ENCODE peak calls at places on chromosomes 7 and 10, in eight cellular contexts. G is nephron progenitor cell; R is endothelial cell; X is fibroblast of mammary gland; O is A673; Z is CD8-positive, alpha-beta T cell; E is tibial artery; M is body of pancreas. S is an unnamed sample.

GRCh38 chr10:73060738-73061635 is 35.7 kb downstream of the P4HA1 start:
- DNase-seq in R (no peak), E (no peak), Z (no peak), M (no peak), X (peak), G (no peak), O (peak), S (no peak)

GRCh38 chr10:29740981-29741545 is 106.3 kb upstream of the SVIL start:
- DNase-seq in Z (no peak), O (no peak), G (no peak), R (no peak), E (no peak), X (no peak), M (no peak), S (no peak)

GRCh38 chr10:108375691-108376090 is 1211.2 kb upstream of the SORCS1 start:
- DNase-seq in O (no peak), G (no peak), E (no peak), M (no peak), Z (no peak), X (peak), R (no peak), S (no peak)

GRCh38 chr7:90655566-90655965 is 59.4 kb downstream of the CDK14 start:
- DNase-seq in Z (no peak), X (peak), O (peak), R (no peak), G (no peak), M (no peak), E (no peak), S (no peak)

GRCh38 chr10:131786756-131787605 is 113.8 kb upstream of the PPP2R2D start:
- DNase-seq in G (peak), R (peak), E (peak), Z (peak), X (peak), O (peak), M (peak), S (no peak)

GRCh38 chr10:31186225-31187010 is 132.6 kb upstream of the ZEB1 start:
- DNase-seq in R (peak), Z (no peak), O (no peak), E (no peak), M (no peak), G (no peak), X (no peak), S (no peak)

GRCh38 chr7:97016392-97017196 is 8.0 kb downstream of the DLX5 start:
- DNase-seq in G (peak), R (no peak), Z (no peak), M (no peak), O (peak), E (no peak), X (no peak), S (no peak)

GRCh38 chr7:137652721-137653120 is 194.1 kb downstream of the DGKI start:
- DNase-seq in G (no peak), O (no peak), E (no peak), Z (no peak), X (peak), M (no peak), R (no peak), S (no peak)

GRCh38 chr7:27277628-27278027 is 35.0 kb downstream of the EVX1 start:
- DNase-seq in O (no peak), G (no peak), M (peak), R (no peak), Z (no peak), E (no peak), X (peak), S (no peak)

GRCh38 chr7:116258734-116259133 is 48.4 kb downstream of the TES start:
- DNase-seq in O (peak), X (peak), M (peak), Z (no peak), R (peak), G (peak), E (no peak), S (no peak)

GRCh38 chr7:28112467-28112866 is 68.1 kb downstream of the JAZF1 start:
- DNase-seq in O (no peak), R (no peak), Z (no peak), M (no peak), E (no peak), G (no peak), X (no peak), S (no peak)

GRCh38 chr7:47678641-47679380 is 96.9 kb upstream of the TNS3 start:
- DNase-seq in X (no peak), Z (no peak), R (no peak), G (no peak), M (no peak), O (no peak), E (no peak), S (no peak)

GRCh38 chr10:48465860-48466521 is 138.9 kb downstream of the ARHGAP22 start:
- DNase-seq in M (peak), Z (no peak), E (no peak), G (no peak), X (no peak), O (no peak), R (no peak), S (peak)

GRCh38 chr10:89475137-89475536 is 60.3 kb downstream of the SLC16A12 start:
- DNase-seq in O (no peak), M (no peak), G (no peak), Z (no peak), E (no peak), X (no peak), R (no peak), S (no peak)

GRCh38 chr7:95180-95862 is 97.0 kb upstream of the FAM20C start:
- DNase-seq in O (no peak), E (no peak), G (no peak), M (no peak), R (no peak), Z (no peak), X (peak), S (no peak)

GRCh38 chr7:23490357-23491131 is 20.3 kb upstream of the IGF2BP3 start:
- DNase-seq in G (no peak), O (peak), M (peak), R (peak), X (no peak), E (peak), Z (peak), S (peak)

GRCh38 chr10:42149027-42149700 is 489.2 kb downstream of the ZNF33B start:
- DNase-seq in G (no peak), X (peak), M (no peak), Z (no peak), R (no peak), E (peak), O (no peak), S (no peak)

GRCh38 chr10:26437637-26438461 is at the start of gene APBB1IP:
- DNase-seq in M (peak), X (peak), G (peak), Z (peak), R (peak), O (no peak), E (peak), S (peak)

GRCh38 chr10:101061814-101062230 is at the start of gene KAZALD1:
- DNase-seq in E (no peak), O (no peak), R (no peak), Z (no peak), M (no peak), X (no peak), G (peak), S (no peak)

GRCh38 chr10:101060951-101061813 is 607 bp upstream of the KAZALD1 start:
- DNase-seq in M (peak), R (peak), E (peak), X (peak), O (peak), Z (peak), G (peak), S (peak)

GRCh38 chr10:101063162-101063525 is 1.4 kb downstream of the KAZALD1 start:
- DNase-seq in G (no peak), E (peak), M (no peak), O (peak), Z (no peak), X (no peak), R (peak), S (no peak)

GRCh38 chr10:101063548-101064414 is 2.0 kb downstream of the KAZALD1 start:
- DNase-seq in G (no peak), R (peak), E (no peak), Z (no peak), M (no peak), O (peak), X (no peak), S (no peak)

DNA sequence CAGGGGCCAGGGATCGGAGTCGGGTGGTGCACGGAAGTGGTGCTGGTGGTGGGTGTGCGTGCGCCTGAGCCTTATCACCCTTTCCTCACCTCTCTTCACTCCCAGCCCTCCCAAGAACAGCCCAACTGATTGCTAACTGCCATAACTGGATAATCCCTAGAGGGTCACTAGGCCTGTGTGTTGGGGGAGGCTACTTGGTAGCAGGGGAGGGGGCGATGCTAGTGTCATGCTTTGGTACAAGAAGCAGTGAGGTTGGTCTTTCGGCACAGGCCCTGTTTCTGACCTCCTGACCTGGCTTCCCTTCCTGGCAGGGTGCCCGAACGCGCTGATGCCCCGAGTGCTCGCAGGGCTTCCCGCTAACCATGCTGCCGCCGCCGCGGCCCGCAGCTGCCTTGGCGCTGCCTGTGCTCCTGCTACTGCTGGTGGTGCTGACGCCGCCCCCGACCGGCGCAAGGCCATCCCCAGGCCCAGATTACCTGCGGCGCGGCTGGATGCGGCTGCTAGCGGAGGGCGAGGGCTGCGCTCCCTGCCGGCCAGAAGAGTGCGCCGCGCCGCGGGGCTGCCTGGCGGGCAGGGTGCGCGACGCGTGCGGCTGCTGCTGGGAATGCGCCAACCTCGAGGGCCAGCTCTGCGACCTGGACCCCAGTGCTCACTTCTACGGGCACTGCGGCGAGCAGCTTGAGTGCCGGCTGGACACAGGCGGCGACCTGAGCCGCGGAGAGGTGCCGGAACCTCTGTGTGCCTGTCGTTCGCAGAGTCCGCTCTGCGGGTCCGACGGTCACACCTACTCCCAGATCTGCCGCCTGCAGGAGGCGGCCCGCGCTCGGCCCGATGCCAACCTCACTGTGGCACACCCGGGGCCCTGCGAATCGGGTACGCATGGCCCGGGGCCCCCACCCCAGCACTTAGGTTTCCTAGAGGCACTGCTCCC is 707 bp downstream of the KAZALD1 start:
- DNase-seq in E (peak), Z (peak), O (peak), M (peak), G (peak), X (peak), R (peak), S (peak)
- TF ChIP-seq CTCF in E (peak), Z (peak), O (peak), M (peak), G (peak), X (no peak), R (peak), S (no peak)

GRCh38 chr7:17878621-17879020 is 61.7 kb downstream of the SNX13 start:
- DNase-seq in G (no peak), X (no peak), M (no peak), R (no peak), E (no peak), O (no peak), Z (no peak), S (no peak)
- TF ChIP-seq CTCF in G (no peak), X (no peak), M (no peak), R (no peak), E (no peak), O (no peak), Z (no peak), S (no peak)

DNA sequence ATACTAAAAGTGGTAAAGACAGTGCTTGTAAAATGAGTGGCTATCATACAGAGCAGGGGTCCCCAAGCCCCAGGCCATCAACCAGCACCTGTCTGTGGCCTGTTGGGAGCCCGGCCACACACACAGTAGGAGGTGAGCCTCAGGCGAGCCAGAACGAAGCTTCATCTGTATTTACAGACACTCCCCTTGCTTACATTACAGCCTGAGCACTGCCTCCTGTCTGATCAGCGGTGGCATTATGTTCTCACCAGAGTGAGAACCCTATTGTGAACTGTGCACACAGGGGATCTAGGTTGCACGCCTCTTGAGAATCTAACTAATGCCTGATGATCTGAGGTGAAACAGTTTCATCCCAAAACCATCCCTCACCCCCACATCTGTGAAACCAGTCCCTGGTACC is 58.7 kb downstream of the ITGA8 start:
- DNase-seq in G (no peak), E (no peak), M (no peak), R (no peak), O (peak), X (no peak), Z (no peak), S (no peak)
- TF ChIP-seq CTCF in G (no peak), E (no peak), M (no peak), R (no peak), O (peak), X (peak), Z (no peak), S (no peak)

DNA sequence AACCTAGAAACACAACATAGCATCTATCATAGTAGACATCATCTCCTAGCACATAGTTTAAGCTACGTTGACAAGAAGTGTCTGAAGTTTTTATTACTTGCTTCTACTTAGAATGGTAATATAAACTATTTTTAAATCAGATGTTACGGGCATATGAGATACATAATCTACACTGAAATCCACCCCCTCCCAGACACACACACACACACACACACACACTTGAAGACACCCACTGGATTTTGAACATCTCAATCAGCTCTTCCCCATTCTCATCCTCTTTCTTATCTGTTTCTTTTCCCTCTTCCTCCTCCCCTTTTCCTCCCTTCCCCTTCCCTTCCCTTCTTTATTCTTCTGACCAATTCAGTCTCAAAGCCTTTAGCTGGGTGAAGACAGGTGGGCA is 175.9 kb downstream of the PAXIP1 start:
- DNase-seq in O (no peak), R (no peak), E (no peak), G (no peak), M (no peak), X (no peak), Z (no peak), S (no peak)
- TF ChIP-seq CTCF in O (no peak), R (no peak), E (no peak), G (no peak), M (no peak), X (no peak), Z (no peak), S (no peak)

GRCh38 chr10:86611386-86611785 is 43.0 kb upstream of the OPN4 start:
- DNase-seq in X (no peak), O (no peak), M (no peak), Z (no peak), R (no peak), E (no peak), G (no peak), S (no peak)
- TF ChIP-seq CTCF in X (no peak), O (no peak), M (no peak), Z (no peak), R (no peak), E (no peak), G (no peak), S (no peak)

GRCh38 chr10:69881202-69881601 is 79.5 kb downstream of the COL13A1 start:
- DNase-seq in X (no peak), E (no peak), R (no peak), Z (no peak), G (no peak), M (no peak), O (no peak), S (no peak)

GRCh38 chr10:69885379-69886156 is 83.9 kb downstream of the COL13A1 start:
- DNase-seq in G (no peak), M (no peak), Z (no peak), R (no peak), O (no peak), X (no peak), E (no peak), S (no peak)

GRCh38 chr10:69883680-69884375 is 82.1 kb downstream of the COL13A1 start:
- DNase-seq in E (no peak), G (no peak), X (peak), R (no peak), M (no peak), Z (no peak), O (no peak), S (no peak)

GRCh38 chr10:69884686-69885085 is 83.0 kb downstream of the COL13A1 start:
- DNase-seq in R (no peak), G (no peak), Z (no peak), X (no peak), M (no peak), E (no peak), O (no peak), S (no peak)

DNA sequence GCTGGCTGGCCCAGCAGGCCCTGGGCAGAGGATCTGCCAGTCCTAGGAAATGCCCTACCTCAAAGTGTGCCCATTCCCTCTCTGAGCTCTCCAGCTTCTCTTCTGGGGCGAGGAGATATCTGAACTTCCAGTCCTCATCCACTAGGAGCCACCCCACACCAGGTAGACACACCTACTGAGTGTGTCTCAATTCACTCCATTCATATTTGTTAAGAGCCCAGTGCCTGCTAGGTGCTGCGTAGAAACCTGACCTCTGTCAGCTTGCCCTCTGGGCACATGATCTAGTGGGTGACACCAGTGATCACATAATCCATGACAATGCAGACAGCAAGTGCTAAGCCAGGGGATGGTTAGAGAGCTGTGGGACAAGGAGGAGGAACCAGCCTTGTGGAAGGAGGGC is 81.5 kb downstream of the COL13A1 start:
- DNase-seq in O (no peak), M (no peak), Z (no peak), E (no peak), X (no peak), R (no peak), G (no peak), S (no peak)
- TF ChIP-seq CTCF in O (peak), M (no peak), Z (no peak), E (no peak), X (no peak), R (no peak), G (no peak), S (no peak)

GRCh38 chr10:43196981-43197833 is 59.0 kb downstream of the CSGALNACT2 start:
- DNase-seq in E (peak), O (no peak), M (no peak), G (no peak), X (no peak), R (no peak), Z (no peak), S (no peak)
- TF ChIP-seq CTCF in E (no peak), O (no peak), M (no peak), G (no peak), X (no peak), R (no peak), Z (no peak), S (no peak)

GRCh38 chr7:150974468-150975391 is 3.4 kb downstream of the KCNH2 start:
- DNase-seq in O (peak), M (peak), R (peak), Z (peak), X (no peak), E (no peak), G (peak), S (peak)
- TF ChIP-seq CTCF in O (peak), M (peak), R (peak), Z (peak), X (no peak), E (no peak), G (peak), S (no peak)

GRCh38 chr7:88665892-88666514 is 93.5 kb upstream of the ZNF804B start:
- DNase-seq in O (no peak), G (no peak), X (no peak), M (peak), Z (no peak), E (no peak), R (no peak), S (no peak)
- TF ChIP-seq CTCF in O (no peak), G (no peak), X (no peak), M (no peak), Z (no peak), E (no peak), R (no peak), S (no peak)

GRCh38 chr7:134165266-134165665 is 38.1 kb downstream of the LRGUK start:
- DNase-seq in M (no peak), R (no peak), O (no peak), Z (no peak), G (no peak), X (no peak), E (no peak), S (no peak)
- TF ChIP-seq CTCF in M (no peak), R (no peak), O (no peak), Z (no peak), G (no peak), X (no peak), E (no peak), S (no peak)